ENCODE peak calls at places on chromosomes 3 and 15, in four cellular contexts. M is AG04450, I is cardiac fibroblast, R is fibroblast of gingiva. O is an unnamed sample.

GRCh38 chr3:10300087-10300486 is 7.3 kb upstream of the GHRL start:
- DNase-seq in M (no peak), I (no peak), R (no peak), O (no peak)

GRCh38 chr3:11626084-11626463 is 17.6 kb downstream of the VGLL4 start:
- DNase-seq in M (no peak), R (no peak), I (no peak), O (no peak)

GRCh38 chr3:195553268-195553667 is 10.1 kb upstream of the PPP1R2 start:
- DNase-seq in I (no peak), M (no peak), R (no peak), O (no peak)

GRCh38 chr15:74130089-74130848 is at the start of gene ISLR2:
- DNase-seq in M (no peak), R (no peak), I (peak), O (no peak)

GRCh38 chr3:45715945-45716344 is 26.7 kb downstream of the SACM1L start:
- DNase-seq in I (no peak), R (no peak), M (no peak), O (no peak)

GRCh38 chr3:98550833-98551232 is 19.1 kb downstream of the GPR15 start:
- DNase-seq in I (no peak), M (no peak), R (no peak), O (no peak)

GRCh38 chr3:149839874-149840273 is 26.9 kb downstream of the RNF13 start:
- DNase-seq in I (no peak), M (no peak), R (peak), O (no peak)

GRCh38 chr3:69710153-69710977 is 28.9 kb upstream of the MITF start:
- DNase-seq in I (peak), M (peak), R (peak), O (peak)

GRCh38 chr3:8663177-8664061 is 18.8 kb upstream of the SSUH2 start:
- DNase-seq in I (peak), R (peak), M (peak), O (no peak)

GRCh38 chr3:172357850-172358754 is 90.2 kb downstream of the GHSR start:
- DNase-seq in R (peak), M (no peak), I (peak), O (no peak)

GRCh38 chr3:153980252-153980590 is 141.0 kb upstream of the ARHGEF26 start:
- DNase-seq in R (no peak), I (no peak), M (no peak), O (no peak)

GRCh38 chr3:177679568-177680441 is 482.5 kb upstream of the TBL1XR1 start:
- DNase-seq in M (no peak), R (peak), I (peak), O (peak)

GRCh38 chr3:140377644-140378043 is 300.2 kb upstream of the TRIM42 start:
- DNase-seq in I (no peak), M (no peak), R (no peak), O (no peak)

GRCh38 chr3:192851821-192852352 is 65.8 kb downstream of the MB21D2 start:
- DNase-seq in M (no peak), R (peak), I (peak), O (no peak)

GRCh38 chr15:57114070-57114469 is 195.6 kb downstream of the TCF12 start:
- DNase-seq in I (peak), M (no peak), R (no peak), O (peak)